ENCODE peak calls at places on chromosomes 6 and 20, in seven cellular contexts. One of them, this sample, is unnamed.

GRCh38 chr20:11178946-11179654 is 505.3 kb upstream of the JAG1 start:
- DNase-seq in H9: no peak
- DNase-seq in Peyer's patch: no peak
- DNase-seq in activated CD4-positive, alpha-beta T cell treated with anti-CD3 and anti-CD28 coated beads for 48 hours: no peak
- DNase-seq in EL: peak; percentile 72
- DNase-seq in body of pancreas: no peak
- DNase-seq in stimulated activated CD4-positive, alpha-beta T cell treated with anti-CD3 and anti-CD28 coated beads, Interleukin-4, amount 100 ng/mL, for 1 hour: no peak
- DNase-seq in this sample: no peak

GRCh38 chr6:39593644-39594043 is 131.6 kb downstream of the KIF6 start:
- DNase-seq in stimulated activated CD4-positive, alpha-beta T cell treated with anti-CD3 and anti-CD28 coated beads, Interleukin-4, amount 100 ng/mL, for 1 hour: no peak
- DNase-seq in Peyer's patch: no peak
- DNase-seq in H9: no peak
- DNase-seq in activated CD4-positive, alpha-beta T cell treated with anti-CD3 and anti-CD28 coated beads for 48 hours: no peak
- DNase-seq in body of pancreas: no peak
- DNase-seq in EL: no peak
- DNase-seq in this sample: no peak

GRCh38 chr6:57303931-57304681 is 13.3 kb upstream of the PRIM2 start:
- DNase-seq in EL: peak; percentile 26
- DNase-seq in Peyer's patch: no peak
- DNase-seq in body of pancreas: no peak
- DNase-seq in H9: no peak
- DNase-seq in activated CD4-positive, alpha-beta T cell treated with anti-CD3 and anti-CD28 coated beads for 48 hours: no peak
- DNase-seq in stimulated activated CD4-positive, alpha-beta T cell treated with anti-CD3 and anti-CD28 coated beads, Interleukin-4, amount 100 ng/mL, for 1 hour: no peak
- DNase-seq in this sample: no peak

GRCh38 chr6:35019171-35019570 is 122.0 kb downstream of the TCP11 start:
- DNase-seq in activated CD4-positive, alpha-beta T cell treated with anti-CD3 and anti-CD28 coated beads for 48 hours: no peak
- DNase-seq in H9: no peak
- DNase-seq in EL: no peak
- DNase-seq in body of pancreas: no peak
- DNase-seq in Peyer's patch: no peak
- DNase-seq in stimulated activated CD4-positive, alpha-beta T cell treated with anti-CD3 and anti-CD28 coated beads, Interleukin-4, amount 100 ng/mL, for 1 hour: no peak
- DNase-seq in this sample: no peak

GRCh38 chr20:17560344-17561074 is 9.4 kb upstream of the DSTN start:
- DNase-seq in activated CD4-positive, alpha-beta T cell treated with anti-CD3 and anti-CD28 coated beads for 48 hours: peak; percentile 27
- DNase-seq in EL: peak; percentile 36
- DNase-seq in body of pancreas: no peak
- DNase-seq in Peyer's patch: no peak
- DNase-seq in stimulated activated CD4-positive, alpha-beta T cell treated with anti-CD3 and anti-CD28 coated beads, Interleukin-4, amount 100 ng/mL, for 1 hour: no peak
- DNase-seq in H9: no peak
- DNase-seq in this sample: no peak

GRCh38 chr6:90611543-90611864 is 24.6 kb upstream of the MAP3K7 start:
- DNase-seq in H9: no peak
- DNase-seq in stimulated activated CD4-positive, alpha-beta T cell treated with anti-CD3 and anti-CD28 coated beads, Interleukin-4, amount 100 ng/mL, for 1 hour: no peak
- DNase-seq in activated CD4-positive, alpha-beta T cell treated with anti-CD3 and anti-CD28 coated beads for 48 hours: no peak
- DNase-seq in body of pancreas: no peak
- DNase-seq in Peyer's patch: no peak
- DNase-seq in EL: no peak
- DNase-seq in this sample: no peak

GRCh38 chr6:169048806-169049205 is 204.8 kb downstream of the THBS2 start:
- DNase-seq in stimulated activated CD4-positive, alpha-beta T cell treated with anti-CD3 and anti-CD28 coated beads, Interleukin-4, amount 100 ng/mL, for 1 hour: no peak
- DNase-seq in H9: no peak
- DNase-seq in EL: no peak
- DNase-seq in Peyer's patch: no peak
- DNase-seq in activated CD4-positive, alpha-beta T cell treated with anti-CD3 and anti-CD28 coated beads for 48 hours: no peak
- DNase-seq in body of pancreas: no peak
- DNase-seq in this sample: no peak

GRCh38 chr6:121143476-121143875 is 190.8 kb downstream of the TBC1D32 start:
- DNase-seq in body of pancreas: no peak
- DNase-seq in stimulated activated CD4-positive, alpha-beta T cell treated with anti-CD3 and anti-CD28 coated beads, Interleukin-4, amount 100 ng/mL, for 1 hour: no peak
- DNase-seq in EL: peak; percentile 1
- DNase-seq in activated CD4-positive, alpha-beta T cell treated with anti-CD3 and anti-CD28 coated beads for 48 hours: no peak
- DNase-seq in H9: no peak
- DNase-seq in Peyer's patch: no peak
- DNase-seq in this sample: no peak

GRCh38 chr6:139186242-139186641 is 51.4 kb downstream of the HECA start:
- DNase-seq in activated CD4-positive, alpha-beta T cell treated with anti-CD3 and anti-CD28 coated beads for 48 hours: no peak
- DNase-seq in EL: no peak
- DNase-seq in Peyer's patch: no peak
- DNase-seq in H9: no peak
- DNase-seq in stimulated activated CD4-positive, alpha-beta T cell treated with anti-CD3 and anti-CD28 coated beads, Interleukin-4, amount 100 ng/mL, for 1 hour: no peak
- DNase-seq in body of pancreas: no peak
- DNase-seq in this sample: no peak